ENCODE peak calls at places on chromosomes 4 and X, in four cellular contexts. One of them, this sample, is unnamed.

GRCh38 chr4:60805500-60806313 is 394.4 kb upstream of the ADGRL3 start:
- DNase-seq in astrocyte: peak
- DNase-seq in GM23248: peak
- DNase-seq in heart left ventricle: no peak
- DNase-seq in this sample: no peak

GRCh38 chrX:151871244-151871643 is 41.4 kb upstream of the MAGEA4 start:
- DNase-seq in GM23248: peak
- DNase-seq in astrocyte: peak
- DNase-seq in heart left ventricle: no peak
- DNase-seq in this sample: peak

GRCh38 chrX:135697614-135698013 is 15.8 kb upstream of the CT45A1 start:
- DNase-seq in astrocyte: no peak
- DNase-seq in GM23248: no peak
- DNase-seq in heart left ventricle: no peak
- DNase-seq in this sample: no peak

GRCh38 chr4:98166025-98166730 is 22.9 kb upstream of the STPG2 start:
- DNase-seq in astrocyte: peak
- DNase-seq in heart left ventricle: peak
- DNase-seq in GM23248: peak
- DNase-seq in this sample: no peak

GRCh38 chrX:101744085-101744484 is 84.4 kb upstream of the ARMCX2 start:
- DNase-seq in astrocyte: no peak
- DNase-seq in GM23248: peak
- DNase-seq in heart left ventricle: no peak
- DNase-seq in this sample: no peak

GRCh38 chr4:14309429-14309828 is 681.9 kb upstream of the BOD1L1 start:
- DNase-seq in heart left ventricle: no peak
- DNase-seq in GM23248: no peak
- DNase-seq in astrocyte: no peak
- DNase-seq in this sample: no peak

GRCh38 chr4:5823542-5824211 is 69.2 kb downstream of the CRMP1 start:
- DNase-seq in astrocyte: no peak
- DNase-seq in GM23248: no peak
- DNase-seq in heart left ventricle: no peak
- DNase-seq in this sample: no peak

GRCh38 chrX:28120076-28120475 is 138.8 kb upstream of the DCAF8L1 start:
- DNase-seq in astrocyte: no peak
- DNase-seq in GM23248: no peak
- DNase-seq in heart left ventricle: no peak
- DNase-seq in this sample: no peak

GRCh38 chr4:121583396-121583795 is 113.4 kb downstream of the ANXA5 start:
- DNase-seq in astrocyte: no peak
- DNase-seq in heart left ventricle: no peak
- DNase-seq in GM23248: no peak
- DNase-seq in this sample: no peak

GRCh38 chrX:20265726-20266681 is 705 bp downstream of the RPS6KA3 start:
- DNase-seq in astrocyte: no peak
- DNase-seq in heart left ventricle: peak
- DNase-seq in GM23248: peak
- DNase-seq in this sample: no peak

GRCh38 chrX:70476934-70477733 is 32.5 kb downstream of the DLG3 start:
- DNase-seq in heart left ventricle: no peak
- DNase-seq in GM23248: peak
- DNase-seq in astrocyte: peak
- DNase-seq in this sample: no peak

GRCh38 chrX:115324194-115324593 is 34.7 kb downstream of the LUZP4 start:
- DNase-seq in GM23248: peak
- DNase-seq in astrocyte: peak
- DNase-seq in heart left ventricle: no peak
- DNase-seq in this sample: no peak

GRCh38 chrX:11137543-11138139 is 26.5 kb downstream of the HCCS start:
- DNase-seq in GM23248: peak
- DNase-seq in heart left ventricle: no peak
- DNase-seq in astrocyte: peak
- DNase-seq in this sample: peak

GRCh38 chrX:42289492-42290385 is 366.4 kb upstream of the CASK start:
- DNase-seq in GM23248: no peak
- DNase-seq in heart left ventricle: no peak
- DNase-seq in astrocyte: no peak
- DNase-seq in this sample: no peak

GRCh38 chrX:39854772-39855747 is 242.7 kb downstream of the BCOR start:
- DNase-seq in GM23248: no peak
- DNase-seq in heart left ventricle: no peak
- DNase-seq in astrocyte: no peak
- DNase-seq in this sample: no peak

GRCh38 chr4:136748165-136748564 is 784.1 kb downstream of the PCDH18 start:
- DNase-seq in GM23248: no peak
- DNase-seq in astrocyte: no peak
- DNase-seq in heart left ventricle: no peak
- DNase-seq in this sample: no peak

GRCh38 chrX:81174286-81174685 is 27.4 kb downstream of the HMGN5 start:
- DNase-seq in astrocyte: peak
- DNase-seq in heart left ventricle: no peak
- DNase-seq in GM23248: peak
- DNase-seq in this sample: no peak

GRCh38 chrX:97751735-97752134 is 868.0 kb downstream of the RPA4 start:
- DNase-seq in GM23248: no peak
- DNase-seq in heart left ventricle: no peak
- DNase-seq in astrocyte: no peak
- DNase-seq in this sample: no peak

GRCh38 chr4:1259966-1260365 is 11.0 kb upstream of the CTBP1 start:
- DNase-seq in astrocyte: no peak
- DNase-seq in heart left ventricle: no peak
- DNase-seq in GM23248: no peak
- DNase-seq in this sample: no peak

GRCh38 chr4:13126976-13127910 is 356.9 kb downstream of the RAB28 start:
- DNase-seq in GM23248: no peak
- DNase-seq in heart left ventricle: no peak
- DNase-seq in astrocyte: no peak
- DNase-seq in this sample: no peak

GRCh38 chr4:98481167-98481566 is 177.2 kb downstream of the TSPAN5 start:
- DNase-seq in heart left ventricle: no peak
- DNase-seq in GM23248: no peak
- DNase-seq in astrocyte: no peak
- DNase-seq in this sample: no peak

GRCh38 chr4:78155616-78156105 is 98.5 kb downstream of the FRAS1 start:
- DNase-seq in astrocyte: peak
- DNase-seq in GM23248: no peak
- DNase-seq in heart left ventricle: no peak
- DNase-seq in this sample: no peak

GRCh38 chr4:107838138-107838618 is 13.4 kb downstream of the SGMS2 start:
- DNase-seq in astrocyte: no peak
- DNase-seq in GM23248: peak
- DNase-seq in heart left ventricle: no peak
- DNase-seq in this sample: no peak

GRCh38 chrX:68998716-68999115 is 166.5 kb downstream of the PJA1 start:
- DNase-seq in astrocyte: no peak
- DNase-seq in GM23248: no peak
- DNase-seq in heart left ventricle: no peak
- DNase-seq in this sample: no peak

GRCh38 chr4:88606832-88607231 is 14.6 kb downstream of the HERC3 start:
- DNase-seq in heart left ventricle: no peak
- DNase-seq in astrocyte: no peak
- DNase-seq in GM23248: no peak
- DNase-seq in this sample: no peak

GRCh38 chr4:6955261-6955911 is 45.8 kb downstream of the TBC1D14 start:
- DNase-seq in astrocyte: no peak
- DNase-seq in GM23248: no peak
- DNase-seq in heart left ventricle: no peak
- DNase-seq in this sample: no peak

GRCh38 chr4:40662962-40663604 is 33.4 kb upstream of the RBM47 start:
- DNase-seq in astrocyte: peak
- DNase-seq in GM23248: peak
- DNase-seq in heart left ventricle: no peak
- DNase-seq in this sample: peak

GRCh38 chr4:617644-618330 is 7.6 kb upstream of the PDE6B start:
- DNase-seq in GM23248: no peak
- DNase-seq in heart left ventricle: no peak
- DNase-seq in astrocyte: no peak
- DNase-seq in this sample: no peak

GRCh38 chr4:55437823-55438222 is 42.1 kb downstream of the TMEM165 start:
- DNase-seq in GM23248: no peak
- DNase-seq in heart left ventricle: no peak
- DNase-seq in astrocyte: no peak
- DNase-seq in this sample: no peak

DNA sequence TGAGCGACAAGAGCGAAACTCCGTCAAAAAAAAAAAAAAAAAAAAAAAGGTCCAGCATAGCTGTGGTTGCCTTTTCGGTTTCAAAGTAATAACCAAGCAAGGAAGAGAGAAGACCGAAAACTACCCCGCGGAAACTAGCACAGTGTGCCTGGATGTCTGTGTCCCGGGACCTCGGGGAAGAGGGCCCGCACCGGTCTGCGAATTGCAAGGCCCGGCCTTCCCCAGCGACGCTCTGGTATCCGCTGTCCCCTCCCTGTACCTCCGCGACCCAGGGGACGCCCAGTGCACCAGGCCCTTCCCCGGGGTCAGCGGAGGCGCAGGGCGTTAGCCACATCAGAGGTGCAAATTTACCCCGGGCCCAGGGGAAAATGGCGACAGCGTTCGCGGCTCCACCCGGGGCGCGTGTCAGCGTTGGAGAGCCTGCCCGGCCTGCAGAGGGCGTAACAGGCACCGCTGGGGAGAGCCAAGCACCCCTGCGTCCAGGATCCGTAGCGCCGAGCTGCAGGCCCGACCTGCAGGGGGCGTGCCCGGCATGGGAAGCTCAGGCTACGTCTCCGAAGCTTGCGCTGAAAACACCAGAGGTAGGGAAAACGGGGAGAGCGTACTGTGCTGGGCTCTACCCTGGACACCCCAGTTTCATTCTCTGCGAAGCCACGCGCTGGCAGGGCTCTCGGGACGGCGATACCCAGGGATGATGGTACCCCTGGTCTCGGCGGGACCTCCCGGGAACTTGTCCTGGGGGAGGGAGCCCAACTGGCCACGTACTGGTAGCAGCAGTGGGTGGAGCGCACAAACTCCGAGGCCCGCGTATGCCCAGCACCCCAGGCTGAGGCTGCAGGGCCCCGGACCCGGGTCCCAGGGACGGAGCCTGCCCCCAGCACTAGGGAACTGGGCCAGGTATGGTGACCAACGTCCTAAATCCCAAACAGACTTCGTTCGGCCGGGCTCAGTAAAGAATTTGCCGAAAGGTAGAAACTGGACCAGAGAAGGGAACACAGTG is 16.2 kb downstream of the NKX6-1 start:
- DNase-seq in heart left ventricle: no peak
- DNase-seq in astrocyte: no peak
- DNase-seq in GM23248: peak
- DNase-seq in this sample: no peak
- H3K4me3 ChIP-seq in heart left ventricle: no peak
- H3K4me3 ChIP-seq in astrocyte: no peak
- H3K4me3 ChIP-seq in GM23248: no peak
- H3K4me3 ChIP-seq in this sample: no peak

DNA sequence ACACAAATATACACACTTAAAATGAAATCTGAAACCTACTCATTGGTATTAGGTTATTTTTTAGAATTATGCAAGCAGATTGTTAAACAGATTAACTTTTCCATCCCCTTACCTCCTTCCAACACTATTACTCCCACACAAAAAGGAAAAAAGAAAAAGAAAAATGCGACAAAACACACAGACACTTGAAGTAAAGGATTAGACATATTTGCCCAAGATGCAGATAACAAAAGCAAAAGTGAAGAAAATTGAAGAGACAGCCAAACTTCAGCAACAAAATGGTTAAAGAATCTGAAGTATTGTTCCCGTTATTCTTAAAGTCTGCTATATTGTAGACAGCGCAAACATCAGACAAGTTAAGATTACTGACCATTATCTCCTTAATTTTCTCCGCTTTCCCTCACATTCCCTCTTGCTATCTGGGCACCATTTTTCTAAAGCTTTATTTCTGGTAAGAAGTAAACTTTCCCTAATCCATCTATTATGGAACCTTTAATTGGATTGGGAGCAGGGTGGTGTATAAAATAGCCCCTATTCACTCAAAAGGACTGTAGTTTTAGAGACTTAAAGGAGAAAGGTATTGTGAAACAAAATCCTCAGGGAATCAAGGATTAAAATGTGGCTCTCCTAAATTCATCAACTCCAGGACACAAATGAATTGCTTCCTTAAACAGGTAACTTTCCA is 34.7 kb upstream of the MAB21L2 start:
- DNase-seq in GM23248: no peak
- DNase-seq in heart left ventricle: no peak
- DNase-seq in astrocyte: no peak
- DNase-seq in this sample: no peak
- H3K27ac ChIP-seq in GM23248: no peak
- H3K27ac ChIP-seq in heart left ventricle: no peak
- H3K27ac ChIP-seq in astrocyte: no peak
- H3K27ac ChIP-seq in this sample: no peak

GRCh38 chrX:76148753-76149152 is 24.1 kb upstream of the PBDC1 start:
- DNase-seq in GM23248: peak
- DNase-seq in heart left ventricle: peak
- DNase-seq in astrocyte: peak
- DNase-seq in this sample: no peak
- H3K4me3 ChIP-seq in GM23248: peak
- H3K4me3 ChIP-seq in heart left ventricle: no peak
- H3K4me3 ChIP-seq in astrocyte: peak
- H3K4me3 ChIP-seq in this sample: peak

GRCh38 chr4:152039085-152039484 is 278.3 kb upstream of the GATB start:
- DNase-seq in heart left ventricle: peak
- DNase-seq in GM23248: no peak
- DNase-seq in astrocyte: peak
- DNase-seq in this sample: peak

GRCh38 chr4:152033621-152034020 is 272.8 kb upstream of the GATB start:
- DNase-seq in GM23248: peak
- DNase-seq in heart left ventricle: no peak
- DNase-seq in astrocyte: peak
- DNase-seq in this sample: no peak

GRCh38 chr4:152038238-152038637 is 277.4 kb upstream of the GATB start:
- DNase-seq in heart left ventricle: no peak
- DNase-seq in GM23248: peak
- DNase-seq in astrocyte: peak
- DNase-seq in this sample: peak

GRCh38 chr4:152036626-152037025 is 275.8 kb upstream of the GATB start:
- DNase-seq in GM23248: peak
- DNase-seq in astrocyte: peak
- DNase-seq in heart left ventricle: no peak
- DNase-seq in this sample: no peak

GRCh38 chr4:152037435-152037834 is 276.6 kb upstream of the GATB start:
- DNase-seq in astrocyte: no peak
- DNase-seq in heart left ventricle: no peak
- DNase-seq in GM23248: no peak
- DNase-seq in this sample: no peak
- H3K27ac ChIP-seq in astrocyte: no peak
- H3K27ac ChIP-seq in heart left ventricle: peak
- H3K27ac ChIP-seq in GM23248: no peak
- H3K27ac ChIP-seq in this sample: no peak

GRCh38 chrX:267771-268261 is 13.4 kb upstream of the PLCXD1 start:
- DNase-seq in astrocyte: no peak
- DNase-seq in GM23248: no peak
- DNase-seq in heart left ventricle: peak
- DNase-seq in this sample: no peak
- H3K4me3 ChIP-seq in astrocyte: no peak
- H3K4me3 ChIP-seq in GM23248: no peak
- H3K4me3 ChIP-seq in heart left ventricle: no peak
- H3K4me3 ChIP-seq in this sample: no peak

This sample was measured in AG04450.